ENCODE peak calls at places on chromosomes 12 and 14, in four cellular contexts. One of them, this sample, is unnamed.

GRCh38 chr12:7916936-7917335 is 19.1 kb downstream of the SLC2A3 start:
- DNase-seq in bronchial epithelial cell: no peak
- DNase-seq in MCF 10A: no peak
- DNase-seq in OCI-M1: no peak
- DNase-seq in this sample: no peak

GRCh38 chr12:60148831-60149230 is 553.0 kb downstream of the SLC16A7 start:
- DNase-seq in bronchial epithelial cell: peak; percentile 92
- DNase-seq in MCF 10A: peak; percentile 80
- DNase-seq in OCI-M1: no peak
- DNase-seq in this sample: peak; percentile 6

GRCh38 chr12:52865090-52865944 is 16.5 kb upstream of the KRT78 start:
- DNase-seq in bronchial epithelial cell: peak; percentile 79
- DNase-seq in MCF 10A: peak; percentile 84
- DNase-seq in OCI-M1: peak; percentile 70
- DNase-seq in this sample: peak; percentile 92

GRCh38 chr14:100902295-100902694 is 1.2 kb downstream of the RTL1 start:
- DNase-seq in bronchial epithelial cell: no peak
- DNase-seq in MCF 10A: peak; percentile 23
- DNase-seq in OCI-M1: no peak
- DNase-seq in this sample: peak; percentile 31

GRCh38 chr14:45679852-45680251 is 426.9 kb upstream of the MIS18BP1 start:
- DNase-seq in bronchial epithelial cell: peak; percentile 90
- DNase-seq in MCF 10A: peak; percentile 61
- DNase-seq in OCI-M1: no peak
- DNase-seq in this sample: peak; percentile 5

GRCh38 chr14:59281613-59282012 is 93.1 kb downstream of the DAAM1 start:
- DNase-seq in bronchial epithelial cell: peak; percentile 95
- DNase-seq in MCF 10A: peak; percentile 80
- DNase-seq in OCI-M1: no peak
- DNase-seq in this sample: no peak

GRCh38 chr12:92702754-92703679 is at the start of gene PLEKHG7:
- DNase-seq in bronchial epithelial cell: peak; percentile 41
- DNase-seq in MCF 10A: no peak
- DNase-seq in OCI-M1: no peak
- DNase-seq in this sample: no peak

GRCh38 chr14:57611555-57612075 is 118.0 kb upstream of the CCDC198 start:
- DNase-seq in bronchial epithelial cell: no peak
- DNase-seq in MCF 10A: no peak
- DNase-seq in OCI-M1: no peak
- DNase-seq in this sample: no peak

GRCh38 chr12:62862259-62862881 is 72.6 kb downstream of the PPM1H start:
- DNase-seq in bronchial epithelial cell: peak; percentile 74
- DNase-seq in MCF 10A: peak; percentile 45
- DNase-seq in OCI-M1: no peak
- DNase-seq in this sample: no peak

GRCh38 chr12:111034911-111035577 is 114.7 kb upstream of the MYL2 start:
- DNase-seq in bronchial epithelial cell: no peak
- DNase-seq in MCF 10A: no peak
- DNase-seq in OCI-M1: no peak
- DNase-seq in this sample: peak; percentile 30

GRCh38 chr12:96881608-96882007 is 25.4 kb upstream of the NEDD1 start:
- DNase-seq in bronchial epithelial cell: no peak
- DNase-seq in MCF 10A: no peak
- DNase-seq in OCI-M1: no peak
- DNase-seq in this sample: no peak

GRCh38 chr12:74227846-74228545 is 309.6 kb upstream of the ATXN7L3B start:
- DNase-seq in bronchial epithelial cell: peak; percentile 31
- DNase-seq in MCF 10A: peak; percentile 59
- DNase-seq in OCI-M1: no peak
- DNase-seq in this sample: no peak

GRCh38 chr14:93161411-93161940 is 23.2 kb downstream of the MOAP1 start:
- DNase-seq in bronchial epithelial cell: no peak
- DNase-seq in MCF 10A: no peak
- DNase-seq in OCI-M1: no peak
- DNase-seq in this sample: no peak

GRCh38 chr12:28563926-28564325 is 373.7 kb downstream of the CCDC91 start:
- DNase-seq in bronchial epithelial cell: peak; percentile 11
- DNase-seq in MCF 10A: peak; percentile 52
- DNase-seq in OCI-M1: no peak
- DNase-seq in this sample: no peak